ENCODE peak calls at places on chromosomes 1 and 21, in eight cellular contexts. O, K, Z, F, D, H, A and X are unnamed samples. For H3K4me1 and H3K27me3, the result is how much of the 10 kb centered on the place peaks cover.

GRCh38 chr1:21335750-21336168 is 45.5 kb upstream of the ECE1 start:
- DNase-seq in K (no peak), Z (peak), O (peak), F (no peak), D (peak), H (no peak), A (no peak), X (no peak)

GRCh38 chr1:51945591-51945990 is 44.9 kb downstream of the RAB3B start:
- DNase-seq in A (no peak), O (no peak), K (no peak), F (no peak), D (no peak), Z (no peak), H (no peak), X (no peak)

GRCh38 chr21:42864812-42865211 is 14.5 kb downstream of the WDR4 start:
- DNase-seq in H (no peak), Z (no peak), D (no peak), F (no peak), A (no peak), O (peak), K (no peak), X (no peak)

GRCh38 chr1:33918368-33918767 is 54.5 kb downstream of the HMGB4 start:
- DNase-seq in O (no peak), A (no peak), D (no peak), Z (no peak), F (no peak), H (no peak), K (no peak), X (no peak)

GRCh38 chr1:229640455-229640854 is 14.4 kb downstream of the URB2 start:
- DNase-seq in K (no peak), D (no peak), H (no peak), O (no peak), Z (no peak), F (no peak), A (no peak), X (no peak)

GRCh38 chr1:234933475-234933874 is 195.2 kb downstream of the TOMM20 start:
- DNase-seq in O (no peak), A (peak), H (no peak), F (peak), Z (peak), D (no peak), K (peak), X (no peak)

GRCh38 chr1:222288056-222288455 is 259.8 kb downstream of the HHIPL2 start:
- DNase-seq in D (no peak), K (no peak), F (no peak), A (no peak), H (no peak), O (no peak), Z (no peak), X (peak)

GRCh38 chr1:205495237-205495823 is 9.1 kb upstream of the CDK18 start:
- DNase-seq in O (no peak), Z (no peak), H (no peak), F (no peak), D (no peak), A (no peak), K (no peak), X (peak)

GRCh38 chr21:33264561-33264960 is 1.6 kb upstream of the IL10RB start:
- DNase-seq in A (no peak), F (no peak), Z (no peak), H (no peak), O (no peak), K (no peak), D (no peak), X (no peak)

GRCh38 chr1:20281801-20282200 is 8.9 kb upstream of the VWA5B1 start:
- DNase-seq in F (no peak), A (no peak), H (no peak), O (no peak), Z (no peak), K (no peak), D (no peak), X (no peak)

GRCh38 chr1:113662097-113662496 is 97.2 kb downstream of the PHTF1 start:
- DNase-seq in F (no peak), K (no peak), D (no peak), Z (no peak), O (no peak), H (no peak), A (no peak), X (no peak)

GRCh38 chr1:6353948-6354658 is 39.5 kb downstream of the ACOT7 start:
- DNase-seq in O (no peak), Z (peak), F (peak), H (no peak), K (peak), D (no peak), A (peak), X (peak)

GRCh38 chr1:84711091-84711490 is 20.8 kb upstream of the SSX2IP start:
- DNase-seq in A (no peak), D (no peak), O (no peak), K (no peak), H (no peak), Z (no peak), F (no peak), X (no peak)

GRCh38 chr1:192730206-192730605 is 78.6 kb upstream of the RGS2 start:
- DNase-seq in Z (no peak), D (no peak), K (no peak), F (no peak), A (no peak), O (no peak), H (no peak), X (peak)

GRCh38 chr21:34791776-34792503 is 123.1 kb downstream of the CLIC6 start:
- DNase-seq in H (peak), K (no peak), D (no peak), A (no peak), O (peak), Z (no peak), F (no peak), X (no peak)
- H3K27ac ChIP-seq in H (no peak), K (no peak), D (no peak), A (no peak), O (no peak), Z (no peak), F (no peak), X (no peak)

DNA sequence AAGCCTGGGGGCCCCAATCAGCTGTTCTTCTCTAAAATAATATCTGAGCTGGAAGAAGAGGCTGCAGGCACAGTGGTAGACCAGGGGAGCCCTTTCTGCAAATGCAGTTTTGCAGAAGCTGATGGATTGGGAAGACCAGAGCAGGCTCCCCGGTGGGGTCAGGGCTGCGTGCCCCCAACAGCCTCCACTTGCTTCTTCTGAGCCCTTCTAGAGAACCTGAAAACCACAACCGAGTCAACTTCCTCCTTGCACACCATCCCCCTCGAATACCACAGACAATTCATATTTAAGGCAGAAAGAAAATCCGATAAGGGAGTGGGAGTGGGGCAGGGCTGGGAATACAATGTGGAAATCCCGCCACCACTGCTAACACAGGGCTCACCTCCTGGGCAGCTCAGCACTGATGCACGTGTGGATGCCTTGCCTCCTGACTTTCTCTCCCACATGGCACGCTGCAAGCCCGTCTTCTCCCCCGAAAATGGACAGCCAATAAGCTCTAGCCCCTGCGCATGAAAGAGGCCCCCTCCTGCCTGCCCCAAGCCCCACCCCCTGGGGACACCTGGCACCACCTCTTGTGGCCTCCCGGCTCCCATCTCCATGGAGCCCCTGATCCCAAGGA is 25.4 kb upstream of the ALDH4A1 start:
- DNase-seq in O (no peak), D (no peak), H (no peak), K (no peak), Z (no peak), F (no peak), A (no peak), X (no peak)
- H3K4me1 ChIP-seq in O (under half), D (under half), H (under half), K (half or more), Z (under half), F (half or more), A (under half), X (under half)

GRCh38 chr21:31732538-31732864 is 583 bp upstream of the SCAF4 start:
- DNase-seq in D (no peak), H (no peak), K (no peak), A (no peak), Z (no peak), O (no peak), F (no peak), X (no peak)

GRCh38 chr21:31729622-31730343 is 2.1 kb downstream of the SCAF4 start:
- DNase-seq in A (no peak), Z (no peak), F (no peak), O (no peak), H (no peak), K (no peak), D (no peak), X (no peak)

GRCh38 chr21:31730687-31731111 is 1.2 kb downstream of the SCAF4 start:
- DNase-seq in A (no peak), Z (no peak), H (peak), O (no peak), F (no peak), K (no peak), D (no peak), X (no peak)

GRCh38 chr21:31731802-31732537 is at the start of gene SCAF4:
- DNase-seq in D (peak), F (peak), O (peak), H (peak), K (peak), Z (peak), A (peak), X (peak)

DNA sequence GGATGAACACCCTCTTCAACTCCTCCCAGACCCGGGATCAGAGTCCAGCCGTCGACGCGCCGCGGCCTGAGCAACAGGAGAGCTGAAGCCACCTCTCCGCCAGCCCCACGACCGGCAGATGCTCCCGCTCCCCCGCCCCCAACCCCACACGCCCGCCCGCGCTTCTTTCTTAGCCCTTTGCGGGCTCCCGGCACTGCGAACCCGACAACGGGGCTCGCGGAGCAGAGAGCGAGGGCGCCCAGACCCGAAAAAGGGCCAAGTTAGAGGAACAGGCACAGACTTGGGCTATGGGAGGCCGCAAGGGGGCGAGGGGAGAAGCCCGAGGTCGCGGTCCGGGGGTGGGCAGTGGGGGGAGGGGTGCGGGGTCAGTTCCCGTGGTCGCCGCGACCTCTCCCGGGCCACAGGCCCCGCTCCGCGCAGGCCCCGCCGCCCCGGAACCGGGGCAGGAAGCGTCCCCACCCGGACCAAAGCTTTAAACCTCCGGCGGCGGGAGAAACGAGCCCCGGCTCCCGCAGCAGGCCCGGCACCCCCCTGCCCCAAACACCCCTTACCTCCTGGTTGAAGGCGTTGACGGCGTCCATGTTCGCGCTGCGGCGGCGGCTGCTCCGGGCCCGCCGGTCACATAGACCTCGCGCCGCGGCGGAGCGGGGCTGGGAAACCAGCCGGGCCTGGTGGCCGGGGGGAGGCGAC is 661 bp downstream of the SCAF4 start:
- DNase-seq in D (peak), H (peak), Z (peak), A (peak), O (peak), F (no peak), K (peak), X (peak)
- H3K27me3 ChIP-seq in D (under half), H (under half), Z (under half), A (under half), O (under half), F (under half), K (under half), X (under half)

DNA sequence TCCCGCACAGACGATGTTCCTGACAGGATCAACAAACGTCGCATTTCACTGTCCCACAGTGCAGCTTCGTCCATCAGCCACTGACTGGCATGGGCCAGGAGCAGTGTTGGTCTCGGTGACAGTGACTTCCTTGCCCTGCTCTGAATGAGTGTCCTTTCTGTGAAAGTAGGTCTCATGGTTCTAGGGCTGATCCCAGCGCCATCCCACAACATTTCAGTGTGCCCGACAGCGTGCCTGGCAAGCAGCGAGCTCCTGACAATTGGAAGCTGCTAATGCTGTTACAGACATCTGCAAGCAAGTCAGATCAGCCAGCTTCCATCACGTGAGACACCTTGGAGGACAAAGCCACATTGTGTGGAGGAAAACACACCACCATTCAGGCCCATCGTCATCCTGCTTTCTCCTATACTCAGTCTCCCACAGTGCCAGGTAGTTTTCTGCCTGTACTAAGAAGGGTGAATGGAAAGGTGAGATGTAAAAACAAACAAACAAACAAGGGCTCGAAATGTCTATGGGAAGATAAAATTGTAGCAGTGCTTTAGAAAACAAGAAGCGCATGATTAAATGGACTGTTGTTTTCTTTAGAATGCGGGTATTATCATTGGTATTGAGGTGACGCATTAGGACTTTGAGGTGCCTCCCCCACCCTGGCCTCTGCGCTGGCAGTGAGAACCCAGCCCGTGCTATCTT is 21.9 kb downstream of the ERRFI1 start:
- DNase-seq in F (peak), O (no peak), H (no peak), D (no peak), A (peak), Z (no peak), K (no peak), X (no peak)
- H3K27ac ChIP-seq in F (peak), O (peak), H (no peak), D (no peak), A (peak), Z (peak), K (peak), X (peak)

DNA sequence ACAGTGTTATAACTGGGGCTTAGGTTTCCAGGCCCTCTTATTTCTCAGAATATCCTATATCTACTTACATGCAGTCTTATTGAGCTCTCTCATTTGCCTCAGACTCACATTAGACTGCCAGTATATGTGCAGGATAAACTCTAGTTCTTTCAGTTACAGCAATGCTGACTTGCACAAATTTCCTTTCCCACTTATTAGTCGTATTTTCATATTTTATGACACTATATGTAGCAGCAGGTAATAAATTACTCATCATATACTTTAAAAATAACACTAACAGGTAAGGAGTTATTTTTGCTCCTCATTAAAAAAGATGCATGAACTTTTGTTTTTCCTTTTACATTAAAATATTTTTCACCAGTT is 65.7 kb downstream of the GADD45A start:
- DNase-seq in A (no peak), Z (no peak), K (no peak), O (no peak), H (no peak), F (no peak), D (no peak), X (no peak)
- H3K4me1 ChIP-seq in A (under half), Z (under half), K (under half), O (under half), H (under half), F (under half), D (under half), X (under half)

GRCh38 chr1:111852216-111852615 is 96.5 kb downstream of the DDX20 start:
- DNase-seq in H (no peak), Z (no peak), A (no peak), K (no peak), F (no peak), O (no peak), D (no peak), X (no peak)

GRCh38 chr1:111856411-111857135 is 100.9 kb downstream of the DDX20 start:
- DNase-seq in H (no peak), K (no peak), O (no peak), Z (no peak), A (no peak), F (no peak), D (no peak), X (no peak)

GRCh38 chr1:111851552-111851951 is 95.9 kb downstream of the DDX20 start:
- DNase-seq in D (no peak), O (no peak), A (no peak), H (no peak), F (no peak), Z (no peak), K (no peak), X (no peak)

GRCh38 chr1:111857251-111857651 is 101.5 kb downstream of the DDX20 start:
- DNase-seq in H (no peak), D (no peak), A (no peak), K (no peak), O (no peak), Z (no peak), F (peak), X (no peak)

DNA sequence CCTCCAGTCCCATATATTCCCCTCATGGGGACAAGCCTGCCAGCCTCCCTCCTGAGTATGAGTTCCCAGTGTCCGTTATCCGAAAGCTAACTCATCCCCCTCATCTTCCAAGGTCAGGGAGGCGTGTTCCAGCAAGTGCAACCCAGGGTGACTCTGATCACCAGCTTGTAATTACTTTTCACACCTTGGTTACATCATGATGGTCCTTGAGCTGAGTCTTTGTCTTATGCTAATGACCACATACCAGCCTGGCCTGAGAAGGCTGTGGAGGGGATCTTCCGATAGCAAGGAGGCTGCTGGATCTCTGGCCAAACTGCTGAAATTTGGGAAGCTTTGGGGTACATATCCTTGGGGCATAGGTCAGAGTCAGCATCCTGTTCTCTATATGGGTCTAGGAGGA is 99.6 kb downstream of the DDX20 start:
- DNase-seq in Z (no peak), A (no peak), D (no peak), K (no peak), H (no peak), O (no peak), F (no peak), X (no peak)
- H3K27me3 ChIP-seq in Z (under half), A (under half), D (under half), K (under half), H (under half), O (under half), F (under half), X (under half)

DNA sequence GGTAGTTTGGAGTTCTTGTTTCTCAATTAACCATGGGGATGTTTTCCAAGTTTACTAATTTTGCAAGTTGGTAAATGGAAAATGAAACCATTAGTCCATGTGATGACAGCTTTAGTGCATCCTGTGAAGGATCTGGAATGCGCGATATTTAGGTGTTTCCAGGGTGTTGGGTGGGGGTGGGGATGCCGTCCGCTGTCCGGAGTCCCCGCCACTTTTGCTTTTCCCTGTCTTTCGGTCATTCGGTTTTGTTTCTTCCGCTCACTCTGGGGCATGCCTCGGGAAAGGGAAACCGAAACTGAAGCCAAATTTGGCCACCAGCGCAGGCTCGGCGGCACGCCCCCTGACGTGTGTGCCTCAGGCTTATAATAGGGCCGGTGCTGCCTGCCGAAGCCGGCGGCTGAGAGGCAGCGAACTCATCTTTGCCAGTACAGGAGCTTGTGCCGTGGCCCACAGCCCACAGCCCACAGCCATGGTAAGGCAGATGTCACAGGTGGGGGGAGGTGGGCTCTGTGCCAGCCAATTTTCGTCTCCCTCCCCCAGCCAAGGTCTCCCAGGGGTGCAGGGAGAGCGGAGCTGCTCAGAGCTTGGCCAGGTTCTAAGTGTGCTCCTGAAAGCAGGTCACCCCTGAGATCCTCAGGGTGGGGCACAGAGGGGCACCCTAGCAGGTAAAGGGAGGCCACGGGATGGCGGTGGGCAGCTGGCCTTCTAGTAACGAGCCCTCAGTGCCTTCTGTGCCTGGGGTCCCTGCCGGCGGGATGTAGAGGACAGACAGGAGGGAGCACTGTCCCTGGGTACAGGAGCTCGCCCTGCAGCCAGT is at the start of gene ISG15:
- DNase-seq in O (no peak), D (peak), Z (peak), H (peak), K (peak), F (peak), A (peak), X (peak)
- H3K27ac ChIP-seq in O (no peak), D (peak), Z (peak), H (peak), K (peak), F (peak), A (peak), X (peak)